ENCODE peak calls at places on chromosomes 16 and 17, in six cellular contexts. T is GM12878, G is H1, S is K562, P is GM12891, W is HepG2. D is an unnamed sample.

GRCh38 chr17:76202516-76202915 is 37.8 kb downstream of the RNF157 start:
- DNase-seq in T (no peak), G (no peak), S (no peak), P (no peak), W (no peak), D (no peak)

GRCh38 chr17:17119533-17119932 is 77.3 kb downstream of the MPRIP start:
- DNase-seq in T (peak; percentile 11), G (no peak), S (no peak), P (no peak), W (no peak), D (peak; percentile 56)

GRCh38 chr16:22670044-22670536 is 143.9 kb upstream of the HS3ST2 start:
- DNase-seq in T (no peak), G (no peak), S (no peak), P (no peak), W (no peak), D (no peak)

GRCh38 chr17:36755586-36755985 is 154.2 kb downstream of the MRM1 start:
- DNase-seq in T (no peak), G (peak; percentile 41), S (peak; percentile 55), P (no peak), W (peak; percentile 20), D (no peak)

GRCh38 chr16:28212532-28212873 is 738 bp upstream of the XPO6 start:
- DNase-seq in T (no peak), G (no peak), S (no peak), P (no peak), W (no peak), D (no peak)

GRCh38 chr17:74919440-74920305 is 3.4 kb downstream of the USH1G start:
- DNase-seq in T (no peak), G (peak; percentile 25), S (no peak), P (no peak), W (peak; percentile 64), D (no peak)

GRCh38 chr16:58684001-58684353 is 593 bp downstream of the SLC38A7 start:
- DNase-seq in T (no peak), G (no peak), S (no peak), P (no peak), W (no peak), D (no peak)

GRCh38 chr16:84825896-84826557 is 6.2 kb downstream of the CRISPLD2 start:
- DNase-seq in T (no peak), G (no peak), S (no peak), P (no peak), W (no peak), D (no peak)

GRCh38 chr17:61468263-61468907 is 16.2 kb downstream of the TBX4 start:
- DNase-seq in T (no peak), G (no peak), S (no peak), P (no peak), W (no peak), D (no peak)

GRCh38 chr17:61466246-61466645 is 14.0 kb downstream of the TBX4 start:
- DNase-seq in T (no peak), G (no peak), S (no peak), P (no peak), W (no peak), D (no peak)

GRCh38 chr17:61469474-61469873 is 17.3 kb downstream of the TBX4 start:
- DNase-seq in T (no peak), G (no peak), S (no peak), P (no peak), W (no peak), D (no peak)

GRCh38 chr17:61465550-61466237 is 13.5 kb downstream of the TBX4 start:
- DNase-seq in T (no peak), G (no peak), S (no peak), P (no peak), W (no peak), D (no peak)

GRCh38 chr17:61467416-61468262 is 15.4 kb downstream of the TBX4 start:
- DNase-seq in T (no peak), G (no peak), S (peak; percentile 44), P (no peak), W (no peak), D (no peak)
- TF ChIP-seq POLR2AphosphoS5 in T (no peak), G (no peak), S (no peak), P (no peak), W (no peak), D (no peak)

GRCh38 chr16:3123986-3124886 is 10.6 kb upstream of the ZNF213 start:
- DNase-seq in T (peak; percentile 72), G (peak; percentile 87), S (peak; percentile 94), P (peak; percentile 93), W (peak; percentile 91), D (peak; percentile 92)
- TF ChIP-seq POLR2A in T (peak; percentile 87), G (peak; percentile 71), S (peak; percentile 83), P (peak; percentile 68), W (peak; percentile 10), D (peak; percentile 77)

DNA sequence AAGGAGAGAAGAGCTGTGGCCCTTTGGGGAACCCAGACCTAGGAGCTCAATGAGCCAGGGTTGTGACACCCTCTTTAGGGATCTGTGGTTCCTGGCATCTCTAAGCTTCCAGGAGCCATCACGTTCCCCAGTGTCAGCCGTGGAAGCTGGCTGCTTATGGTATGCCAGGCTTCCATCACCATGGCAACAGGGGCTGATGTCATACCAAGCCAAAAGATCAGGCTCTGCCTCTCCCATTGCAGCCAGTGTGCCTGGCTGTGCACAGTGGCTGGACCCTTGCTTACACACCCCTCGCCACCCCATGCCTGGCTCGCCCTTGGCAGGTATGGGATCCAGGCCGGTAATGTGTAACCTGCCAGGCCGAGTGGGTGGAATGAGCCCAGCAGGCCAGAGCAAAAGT is 91.1 kb downstream of the SSH2 start:
- DNase-seq in T (no peak), G (no peak), S (no peak), P (no peak), W (no peak), D (no peak)
- TF ChIP-seq TAF1 in T (no peak), G (no peak), S (no peak), P (no peak), W (no peak), D (no peak)

GRCh38 chr16:14553447-14553846 is 76.6 kb downstream of the PARN start:
- DNase-seq in T (no peak), G (no peak), S (no peak), P (no peak), W (no peak), D (no peak)

GRCh38 chr16:14545346-14545884 is 84.6 kb downstream of the PARN start:
- DNase-seq in T (no peak), G (no peak), S (no peak), P (no peak), W (peak; percentile 95), D (no peak)

GRCh38 chr16:14548933-14549788 is 80.9 kb downstream of the PARN start:
- DNase-seq in T (no peak), G (peak; percentile 13), S (no peak), P (no peak), W (peak; percentile 43), D (no peak)

DNA sequence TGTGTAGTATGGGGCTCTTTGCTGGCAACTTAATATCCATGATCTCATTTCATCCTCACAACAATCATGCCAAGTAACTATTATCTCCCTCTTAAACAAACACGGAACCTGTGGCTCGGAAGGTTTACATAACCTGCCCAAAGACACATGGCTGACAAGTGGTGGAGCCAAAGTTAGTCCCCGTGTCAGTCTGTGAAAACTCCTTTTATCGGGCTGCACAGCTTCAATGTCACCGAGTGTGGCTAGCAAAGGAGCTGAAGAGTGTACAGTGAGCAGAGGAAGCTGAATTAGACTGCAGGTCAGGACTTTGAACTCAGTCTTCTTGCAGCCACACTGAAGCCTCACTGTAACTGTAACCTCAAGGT is 80.3 kb downstream of the PARN start:
- DNase-seq in T (no peak), G (no peak), S (no peak), P (no peak), W (peak; percentile 78), D (no peak)
- TF ChIP-seq POLR2AphosphoS5 in T (no peak), G (no peak), S (no peak), P (no peak), W (no peak), D (no peak)

DNA sequence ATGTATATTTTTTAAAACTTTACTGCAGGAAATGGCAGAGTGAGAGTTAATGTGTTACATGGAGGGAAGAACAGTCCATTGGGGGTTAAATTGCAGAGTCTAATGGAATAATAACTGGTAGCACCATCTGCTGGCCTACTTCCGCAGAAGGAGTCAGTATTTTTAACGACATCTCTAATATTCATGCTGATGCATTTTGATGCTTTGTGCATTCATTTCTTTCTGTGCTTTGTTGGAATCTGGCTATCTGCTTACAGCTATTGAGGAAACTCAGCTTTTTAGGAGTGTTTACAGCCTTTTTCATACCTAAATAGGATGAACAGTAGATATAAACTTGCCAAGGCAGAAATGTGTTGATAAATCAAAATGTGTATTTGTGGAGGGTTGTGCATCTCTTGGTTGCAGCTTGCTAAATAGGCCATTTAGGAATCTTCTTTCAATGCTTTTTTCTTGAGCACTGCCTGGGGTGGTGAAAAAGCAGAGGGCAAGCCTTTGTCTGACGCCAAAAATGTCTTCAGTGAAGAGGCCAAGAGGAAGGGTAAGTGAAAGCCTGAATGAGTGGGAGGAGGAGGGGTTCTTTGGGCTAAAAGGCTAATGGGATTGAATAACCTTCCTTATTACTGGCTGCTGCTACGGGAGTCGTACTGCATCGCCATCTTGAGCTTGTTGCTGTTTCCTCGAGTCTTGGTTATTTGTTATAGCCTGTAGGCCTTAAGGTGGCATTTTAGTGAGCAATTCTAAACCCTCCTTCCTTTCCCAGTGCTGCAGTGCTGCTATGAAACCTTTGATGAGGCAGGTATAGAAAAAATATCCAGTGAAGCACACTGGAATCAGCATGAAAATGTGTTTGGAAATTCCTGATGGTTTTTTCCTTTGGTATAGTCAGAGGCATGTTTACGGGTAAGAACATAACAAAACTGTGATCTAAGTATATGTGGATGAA is 153.3 kb downstream of the CHD9 start:
- DNase-seq in T (peak; percentile 69), G (peak; percentile 31), S (peak; percentile 54), P (peak; percentile 47), W (peak; percentile 72), D (peak; percentile 48)
- TF ChIP-seq POLR2A in T (peak; percentile 57), G (peak; percentile 99), S (peak; percentile 80), P (peak; percentile 81), W (no peak), D (peak; percentile 75)

GRCh38 chr16:70656712-70657263 is 10.4 kb downstream of the IL34 start:
- DNase-seq in T (no peak), G (no peak), S (no peak), P (no peak), W (peak; percentile 78), D (no peak)

GRCh38 chr16:70658921-70659320 is 12.6 kb downstream of the IL34 start:
- DNase-seq in T (no peak), G (no peak), S (no peak), P (no peak), W (no peak), D (no peak)

GRCh38 chr16:70653809-70654771 is 7.7 kb downstream of the IL34 start:
- DNase-seq in T (peak; percentile 44), G (peak; percentile 44), S (peak; percentile 79), P (peak; percentile 58), W (peak; percentile 86), D (no peak)

GRCh38 chr16:70657956-70658355 is 11.6 kb downstream of the IL34 start:
- DNase-seq in T (no peak), G (no peak), S (no peak), P (no peak), W (no peak), D (no peak)

GRCh38 chr16:70656065-70656711 is 9.8 kb downstream of the IL34 start:
- DNase-seq in T (no peak), G (no peak), S (no peak), P (no peak), W (no peak), D (no peak)
- TF ChIP-seq TAF1 in T (no peak), G (no peak), S (no peak), P (no peak), W (no peak), D (no peak)

D was measured in GM12892.